ENCODE peak calls at places on chromosomes 3 and 15, in ten cellular contexts. A, Z, T, G, Y, Q, H, F, I and U are unnamed samples.

GRCh38 chr3:29914861-29915524 is 634.1 kb downstream of the RBMS3 start:
- DNase-seq in F (peak; percentile 29), G (no peak), Z (no peak), A (no peak), Y (no peak), I (peak; percentile 91), T (no peak), H (no peak), Q (no peak), U (no peak)

GRCh38 chr3:184260571-184261269 is 633 bp downstream of the CAMK2N2 start:
- DNase-seq in Y (no peak), H (no peak), T (no peak), A (no peak), F (no peak), I (no peak), Z (no peak), G (peak; percentile 39), Q (no peak), U (no peak)

GRCh38 chr15:74403981-74404563 is 29.7 kb downstream of the SEMA7A start:
- DNase-seq in G (peak; percentile 21), Z (no peak), T (no peak), I (no peak), A (peak; percentile 45), Q (no peak), H (no peak), Y (no peak), F (peak; percentile 33), U (peak; percentile 41)

GRCh38 chr15:96232335-96232734 is 98.2 kb upstream of the NR2F2 start:
- DNase-seq in Z (no peak), Q (no peak), T (no peak), G (no peak), Y (no peak), I (no peak), A (no peak), F (no peak), H (no peak), U (no peak)

GRCh38 chr3:30752961-30753360 is 141.5 kb downstream of the GADL1 start:
- DNase-seq in Q (no peak), G (no peak), A (no peak), Y (no peak), H (no peak), T (no peak), I (peak; percentile 85), F (peak; percentile 64), Z (no peak), U (no peak)

GRCh38 chr3:10192953-10193691 is 28.4 kb downstream of the IRAK2 start:
- DNase-seq in Z (peak; percentile 39), T (no peak), G (peak; percentile 46), F (peak; percentile 84), Y (peak; percentile 69), I (peak; percentile 95), A (peak; percentile 61), Q (peak; percentile 44), H (peak; percentile 53), U (peak; percentile 62)

GRCh38 chr15:33310481-33311311 is at the start of gene RYR3:
- DNase-seq in I (peak; percentile 16), Q (peak; percentile 72), H (no peak), G (no peak), Z (no peak), F (peak; percentile 25), T (no peak), Y (no peak), A (peak; percentile 47), U (no peak)

GRCh38 chr3:129305592-129306091 is 27.0 kb downstream of the HMCES start:
- DNase-seq in H (peak; percentile 80), I (peak; percentile 92), Z (no peak), Q (peak; percentile 79), A (peak; percentile 66), T (no peak), G (peak; percentile 88), Y (peak; percentile 43), F (peak; percentile 85), U (no peak)

GRCh38 chr15:57537072-57537471 is 54.6 kb upstream of the MYZAP start:
- DNase-seq in I (peak; percentile 83), G (no peak), Q (peak; percentile 77), Z (peak; percentile 93), F (peak; percentile 87), Y (no peak), A (peak; percentile 61), T (no peak), H (peak; percentile 37), U (peak; percentile 21)

GRCh38 chr3:53072653-53073552 is 27.0 kb upstream of the SFMBT1 start:
- DNase-seq in Q (peak; percentile 90), F (peak; percentile 92), I (peak; percentile 76), H (no peak), T (peak; percentile 69), A (peak; percentile 81), Z (peak; percentile 35), Y (peak; percentile 81), G (peak; percentile 57), U (peak; percentile 81)

GRCh38 chr3:64319391-64319790 is 94.1 kb upstream of the PRICKLE2 start:
- DNase-seq in F (no peak), I (peak; percentile 15), T (no peak), H (no peak), Z (no peak), Q (no peak), A (no peak), G (no peak), Y (no peak), U (no peak)

GRCh38 chr15:40925863-40926658 is 3.1 kb upstream of the DLL4 start:
- DNase-seq in I (no peak), F (peak; percentile 44), T (no peak), Y (no peak), Z (no peak), H (no peak), A (peak; percentile 58), Q (peak; percentile 72), G (peak; percentile 10), U (peak; percentile 18)

GRCh38 chr15:96947830-96948229 is 617.3 kb downstream of the NR2F2 start:
- DNase-seq in Y (no peak), Q (no peak), F (no peak), A (no peak), Z (no peak), H (no peak), G (no peak), T (no peak), I (no peak), U (no peak)

GRCh38 chr3:42224178-42224577 is 41.8 kb downstream of the CCK start:
- DNase-seq in Z (no peak), T (no peak), A (no peak), Q (no peak), F (no peak), Y (no peak), G (no peak), H (no peak), I (no peak), U (no peak)

GRCh38 chr3:175002732-175003143 is 143.6 kb downstream of the NAALADL2 start:
- DNase-seq in F (peak; percentile 55), Z (peak; percentile 51), Y (no peak), A (no peak), I (peak; percentile 92), G (no peak), Q (no peak), H (peak; percentile 99), T (no peak), U (no peak)

GRCh38 chr15:89963301-89964288 is 37.5 kb upstream of the ZNF710 start:
- DNase-seq in I (no peak), Q (peak; percentile 67), A (no peak), Y (no peak), Z (no peak), H (no peak), T (no peak), F (no peak), G (no peak), U (no peak)